ENCODE peak calls at places on chromosomes 6 and 20, in six cellular contexts. P is lower lobe of right lung, D is HepG2, B is endodermal cell, Y is adipocyte, Z is uterus. T is an unnamed sample. For H3K9me3, the result is how much of the 10 kb centered on the place peaks cover.

GRCh38 chr6:141610741-141611140 is 522.0 kb upstream of the GJE1 start:
- DNase-seq in Y (no peak), Z (no peak), D (peak), P (peak), B (peak), T (no peak)

GRCh38 chr20:56202493-56203077 is 45.9 kb upstream of the MC3R start:
- DNase-seq in Y (peak), Z (no peak), B (no peak), D (peak), P (no peak), T (no peak)

GRCh38 chr6:79495246-79495645 is 42.0 kb downstream of the LCA5 start:
- DNase-seq in P (no peak), B (peak), D (no peak), Z (no peak), Y (no peak), T (no peak)

GRCh38 chr6:215335-216034 is 76.8 kb upstream of the DUSP22 start:
- DNase-seq in Y (no peak), Z (no peak), B (no peak), D (no peak), P (peak), T (no peak)

GRCh38 chr6:84346372-84346771 is 118.9 kb upstream of the CEP162 start:
- DNase-seq in B (no peak), Z (no peak), Y (peak), D (no peak), P (no peak), T (no peak)

GRCh38 chr6:156955494-156956183 is 178.5 kb downstream of the ARID1B start:
- DNase-seq in B (no peak), Z (no peak), Y (peak), D (no peak), P (no peak), T (peak)

GRCh38 chr6:82006027-82006738 is 241.4 kb downstream of the IBTK start:
- DNase-seq in D (peak), B (peak), Y (peak), Z (no peak), P (peak), T (no peak)

GRCh38 chr20:48933017-48933766 is 11.7 kb downstream of the ARFGEF2 start:
- DNase-seq in D (no peak), B (peak), P (peak), Y (no peak), Z (no peak), T (no peak)

GRCh38 chr6:29964553-29964903 is 22.2 kb downstream of the HLA-A start:
- DNase-seq in B (no peak), D (no peak), Z (no peak), Y (no peak), P (no peak), T (no peak)

GRCh38 chr20:61608275-61609085 is 356.4 kb downstream of the CDH4 start:
- DNase-seq in B (peak), Y (peak), Z (no peak), P (peak), D (peak), T (no peak)

GRCh38 chr20:62922451-62922921 is 3.8 kb downstream of the DIDO1 start:
- DNase-seq in D (no peak), P (peak), Z (no peak), Y (no peak), B (peak), T (no peak)

GRCh38 chr20:57444394-57445048 is 53.3 kb downstream of the RBM38 start:
- DNase-seq in Z (no peak), D (no peak), B (no peak), Y (no peak), P (no peak), T (no peak)

GRCh38 chr6:101878554-101879276 is 485.2 kb downstream of the GRIK2 start:
- DNase-seq in B (no peak), D (no peak), P (no peak), Y (no peak), Z (no peak), T (no peak)

GRCh38 chr6:99588618-99589289 is 17.9 kb upstream of the PRDM13 start:
- DNase-seq in Y (peak), B (peak), D (peak), Z (no peak), P (peak), T (peak)

GRCh38 chr20:46220808-46221207 is 87.5 kb downstream of the CDH22 start:
- DNase-seq in P (no peak), Z (no peak), B (peak), D (no peak), Y (no peak), T (no peak)

GRCh38 chr20:3706774-3707507 is 5.5 kb downstream of the SIGLEC1 start:
- DNase-seq in Z (no peak), Y (peak), D (no peak), B (no peak), P (no peak), T (peak)

GRCh38 chr6:167492096-167492449 is 167.2 kb downstream of the TTLL2 start:
- DNase-seq in Y (no peak), B (no peak), D (no peak), Z (no peak), P (peak), T (no peak)
- H3K4me3 ChIP-seq in Y (no peak), B (no peak), D (no peak), Z (no peak), P (no peak), T (no peak)

DNA sequence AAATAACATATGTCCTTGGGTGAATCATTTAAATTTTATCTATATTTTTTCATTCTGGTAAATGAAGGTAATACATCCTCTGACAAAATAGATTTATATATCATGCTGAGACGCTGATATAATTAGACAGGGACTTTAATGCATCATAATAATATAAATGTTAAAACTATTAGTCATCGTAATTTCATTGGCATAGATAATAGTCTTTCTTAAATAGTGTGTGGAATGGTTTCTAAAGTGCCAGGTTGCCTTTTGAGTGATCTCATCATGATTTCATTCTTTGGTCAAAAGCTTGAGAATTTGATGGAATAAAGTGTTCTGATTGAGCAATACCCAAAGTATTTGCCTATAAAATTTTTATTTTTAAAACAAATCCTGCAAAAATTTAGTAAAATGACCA is 43.2 kb upstream of the BMP5 start:
- DNase-seq in B (no peak), D (no peak), P (no peak), Z (no peak), Y (peak), T (no peak)
- H3K9me3 ChIP-seq in B (under half), D (under half), P (under half), Z (under half), Y (under half), T (under half)

GRCh38 chr6:10720229-10720959 is 2.5 kb upstream of the TMEM14C start:
- DNase-seq in P (peak), B (no peak), D (peak), Y (no peak), Z (peak), T (peak)
- H3K4me3 ChIP-seq in P (peak), B (no peak), D (peak), Y (peak), Z (peak), T (peak)

GRCh38 chr6:135419162-135419561 is 78.4 kb downstream of the AHI1 start:
- DNase-seq in P (no peak), Y (peak), B (no peak), D (no peak), Z (no peak), T (no peak)

GRCh38 chr6:135423649-135424128 is 73.9 kb downstream of the AHI1 start:
- DNase-seq in B (no peak), D (peak), P (no peak), Z (no peak), Y (peak), T (no peak)

GRCh38 chr6:135426833-135427232 is 70.7 kb downstream of the AHI1 start:
- DNase-seq in Y (no peak), B (no peak), P (no peak), D (peak), Z (no peak), T (no peak)

GRCh38 chr6:135428078-135428477 is 69.5 kb downstream of the AHI1 start:
- DNase-seq in Z (no peak), B (no peak), Y (no peak), P (no peak), D (no peak), T (no peak)

GRCh38 chr6:135424385-135424784 is 73.2 kb downstream of the AHI1 start:
- DNase-seq in Y (no peak), D (no peak), P (no peak), Z (no peak), B (no peak), T (no peak)
- H3K9me3 ChIP-seq in Y (under half), D (under half), P (under half), Z (under half), B (under half), T (under half)

GRCh38 chr6:96184798-96185197 is 169.0 kb downstream of the FUT9 start:
- DNase-seq in Z (no peak), Y (no peak), D (no peak), B (no peak), P (no peak), T (no peak)
- H3K4me3 ChIP-seq in Z (no peak), Y (no peak), D (no peak), B (no peak), P (no peak), T (no peak)

GRCh38 chr20:42559665-42560064 is 630.0 kb downstream of the PTPRT start:
- DNase-seq in P (no peak), Y (no peak), D (no peak), Z (no peak), B (no peak), T (no peak)
- H3K9me3 ChIP-seq in P (under half), Y (under half), D (under half), Z (under half), B (under half), T (under half)

GRCh38 chr20:50149481-50150254 is 3.9 kb downstream of the PEDS1 start:
- DNase-seq in Z (no peak), D (no peak), Y (no peak), B (no peak), P (no peak), T (peak)

GRCh38 chr20:50146214-50146613 is 7.3 kb downstream of the PEDS1 start:
- DNase-seq in P (no peak), B (no peak), D (no peak), Y (no peak), Z (no peak), T (no peak)

GRCh38 chr20:50144362-50144761 is 9.2 kb downstream of the PEDS1 start:
- DNase-seq in Y (peak), P (no peak), B (no peak), D (peak), Z (peak), T (peak)

GRCh38 chr20:50142812-50143211 is 10.7 kb downstream of the PEDS1 start:
- DNase-seq in D (no peak), P (no peak), Z (no peak), Y (no peak), B (peak), T (no peak)

GRCh38 chr20:50146732-50147662 is 6.5 kb downstream of the PEDS1 start:
- DNase-seq in D (no peak), P (peak), B (no peak), Y (peak), Z (no peak), T (peak)
- H3K4me3 ChIP-seq in D (no peak), P (peak), B (no peak), Y (no peak), Z (no peak), T (peak)

GRCh38 chr20:51019598-51020592 is 3.0 kb downstream of the KCNG1 start:
- DNase-seq in B (no peak), Z (no peak), Y (no peak), D (no peak), P (no peak), T (no peak)
- H3K9me3 ChIP-seq in B (under half), Z (under half), Y (under half), D (under half), P (under half), T (under half)

GRCh38 chr20:17869295-17869994 is 99.1 kb downstream of the SNX5 start:
- DNase-seq in Y (no peak), Z (no peak), B (no peak), D (no peak), P (no peak), T (no peak)

GRCh38 chr20:17868700-17869231 is 99.8 kb downstream of the SNX5 start:
- DNase-seq in B (no peak), P (no peak), Y (no peak), Z (no peak), D (no peak), T (no peak)

GRCh38 chr20:17871861-17872260 is 96.7 kb downstream of the SNX5 start:
- DNase-seq in P (no peak), B (no peak), Y (no peak), Z (no peak), D (no peak), T (no peak)

GRCh38 chr20:17871181-17871580 is 97.4 kb downstream of the SNX5 start:
- DNase-seq in B (no peak), Z (no peak), P (no peak), D (no peak), Y (peak), T (no peak)

DNA sequence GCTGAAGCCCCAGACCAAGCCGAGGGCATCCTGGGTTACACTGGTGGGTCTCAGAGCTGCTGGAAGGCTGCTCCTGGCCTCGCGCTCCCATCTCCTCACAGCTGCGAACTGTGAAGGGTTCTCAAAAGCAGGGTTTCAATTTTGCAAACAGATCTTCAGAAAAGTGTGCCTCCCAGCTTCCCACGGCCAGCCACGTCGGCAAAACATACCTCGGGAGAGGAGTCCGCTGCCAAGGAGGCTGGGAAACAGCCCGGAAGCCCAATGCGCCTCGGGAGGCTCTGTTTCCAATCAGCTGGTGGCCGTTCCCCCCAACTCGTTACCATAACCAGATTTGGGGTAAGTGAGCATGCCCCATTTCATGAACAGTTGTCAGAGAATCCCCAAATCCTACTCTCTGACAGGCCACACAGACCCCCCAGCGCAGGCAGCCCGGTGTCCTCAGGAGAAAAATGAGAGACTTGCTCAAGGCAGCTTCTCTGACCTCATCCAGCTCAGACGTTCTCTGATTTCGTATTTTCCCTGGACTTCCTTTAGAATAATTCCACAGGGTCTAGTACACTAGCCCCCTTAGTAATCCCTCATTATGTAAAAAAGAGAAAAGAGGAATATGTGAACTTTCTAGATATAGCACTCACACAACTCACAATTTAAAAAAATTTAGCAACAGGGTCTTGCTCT is 98.4 kb downstream of the SNX5 start:
- DNase-seq in D (no peak), Y (no peak), Z (no peak), B (no peak), P (no peak), T (no peak)
- H3K4me3 ChIP-seq in D (no peak), Y (peak), Z (peak), B (no peak), P (peak), T (peak)

T was measured in psoas muscle.